ENCODE peak calls at places on chromosome 13, in six cellular contexts. F, D, N, J, I and S are unnamed samples.

GRCh38 chr13:38395505-38395803 is 45.8 kb downstream of the UFM1 start:
- DNase-seq in F (no peak), D (no peak), N (no peak), J (no peak), I (no peak), S (no peak)

GRCh38 chr13:25766576-25766975 is 285.2 kb downstream of the SHISA2 start:
- DNase-seq in F (no peak), D (no peak), N (no peak), J (no peak), I (no peak), S (no peak)

GRCh38 chr13:64579331-64579730 is 2650.8 kb downstream of the PCDH9 start:
- DNase-seq in F (no peak), D (no peak), N (no peak), J (no peak), I (no peak), S (no peak)

GRCh38 chr13:111337206-111337605 is 16.8 kb downstream of the TEX29 start:
- DNase-seq in F (no peak), D (no peak), N (no peak), J (no peak), I (peak), S (no peak)

GRCh38 chr13:35552172-35552844 is 75.8 kb upstream of the MAB21L1 start:
- DNase-seq in F (no peak), D (no peak), N (no peak), J (no peak), I (no peak), S (no peak)

GRCh38 chr13:114109646-114110045 is 22.8 kb downstream of the RASA3 start:
- DNase-seq in F (no peak), D (no peak), N (no peak), J (peak), I (no peak), S (peak)

GRCh38 chr13:113172419-113172926 is 14.0 kb downstream of the PROZ start:
- DNase-seq in F (no peak), D (no peak), N (no peak), J (no peak), I (no peak), S (no peak)

GRCh38 chr13:31957772-31958171 is 73.8 kb upstream of the FRY start:
- DNase-seq in F (no peak), D (no peak), N (no peak), J (no peak), I (no peak), S (no peak)

GRCh38 chr13:39451301-39451700 is 151.7 kb downstream of the LHFPL6 start:
- DNase-seq in F (no peak), D (no peak), N (no peak), J (no peak), I (peak), S (no peak)

GRCh38 chr13:49386664-49387063 is 57.2 kb downstream of the CAB39L start:
- DNase-seq in F (no peak), D (no peak), N (no peak), J (no peak), I (no peak), S (no peak)

GRCh38 chr13:44768233-44768632 is 192.1 kb upstream of the TSC22D1 start:
- DNase-seq in F (no peak), D (no peak), N (no peak), J (no peak), I (no peak), S (no peak)

GRCh38 chr13:81017525-81018152 is 676.7 kb upstream of the SPRY2 start:
- DNase-seq in F (peak), D (no peak), N (peak), J (peak), I (peak), S (peak)

GRCh38 chr13:61286148-61286745 is 129.4 kb downstream of the PCDH20 start:
- DNase-seq in F (peak), D (no peak), N (peak), J (peak), I (no peak), S (peak)

GRCh38 chr13:50576156-50576555 is 267.3 kb downstream of the DLEU7 start:
- DNase-seq in F (no peak), D (no peak), N (no peak), J (no peak), I (no peak), S (no peak)

GRCh38 chr13:49630580-49630979 is 2.3 kb downstream of the ARL11 start:
- DNase-seq in F (no peak), D (no peak), N (no peak), J (no peak), I (no peak), S (no peak)